ENCODE peak calls at places on chromosomes 13 and 19, in ten cellular contexts. One of them, this sample, is unnamed.

GRCh38 chr13:30711375-30711774 is 24.0 kb upstream of the ALOX5AP start:
- DNase-seq in mucosa of descending colon: no peak
- DNase-seq in tibial nerve: no peak
- DNase-seq in activated CD4-positive, alpha-beta T cell treated with anti-CD3 and anti-CD28 coated beads for 4 hours: no peak
- DNase-seq in NCI-H1092: no peak
- DNase-seq in NCI-H2107: no peak
- DNase-seq in SHP77: no peak
- DNase-seq in fibroblast of the conjunctiva: peak; percentile 16
- DNase-seq in cardiac fibroblast: peak; percentile 57
- DNase-seq in GF-D8: no peak
- DNase-seq in this sample: no peak

GRCh38 chr13:97307882-97308624 is 85.9 kb downstream of the MBNL2 start:
- DNase-seq in mucosa of descending colon: no peak
- DNase-seq in tibial nerve: no peak
- DNase-seq in activated CD4-positive, alpha-beta T cell treated with anti-CD3 and anti-CD28 coated beads for 4 hours: no peak
- DNase-seq in NCI-H1092: peak; percentile 4
- DNase-seq in NCI-H2107: no peak
- DNase-seq in SHP77: peak; percentile 74
- DNase-seq in fibroblast of the conjunctiva: no peak
- DNase-seq in cardiac fibroblast: peak; percentile 58
- DNase-seq in GF-D8: no peak
- DNase-seq in this sample: no peak

GRCh38 chr19:4871711-4872110 is 4.2 kb upstream of the PLIN3 start:
- DNase-seq in mucosa of descending colon: no peak
- DNase-seq in tibial nerve: no peak
- DNase-seq in activated CD4-positive, alpha-beta T cell treated with anti-CD3 and anti-CD28 coated beads for 4 hours: no peak
- DNase-seq in NCI-H1092: no peak
- DNase-seq in NCI-H2107: no peak
- DNase-seq in SHP77: no peak
- DNase-seq in fibroblast of the conjunctiva: no peak
- DNase-seq in cardiac fibroblast: no peak
- DNase-seq in GF-D8: no peak
- DNase-seq in this sample: no peak

GRCh38 chr19:33905473-33905936 is 108.8 kb downstream of the KCTD15 start:
- DNase-seq in mucosa of descending colon: no peak
- DNase-seq in tibial nerve: no peak
- DNase-seq in activated CD4-positive, alpha-beta T cell treated with anti-CD3 and anti-CD28 coated beads for 4 hours: no peak
- DNase-seq in NCI-H1092: no peak
- DNase-seq in NCI-H2107: no peak
- DNase-seq in SHP77: no peak
- DNase-seq in fibroblast of the conjunctiva: no peak
- DNase-seq in cardiac fibroblast: peak; percentile 19
- DNase-seq in GF-D8: no peak
- DNase-seq in this sample: no peak

GRCh38 chr13:31029129-31029528 is 96.7 kb downstream of the TEX26 start:
- DNase-seq in mucosa of descending colon: no peak
- DNase-seq in tibial nerve: no peak
- DNase-seq in activated CD4-positive, alpha-beta T cell treated with anti-CD3 and anti-CD28 coated beads for 4 hours: no peak
- DNase-seq in NCI-H1092: no peak
- DNase-seq in NCI-H2107: no peak
- DNase-seq in SHP77: peak; percentile 25
- DNase-seq in fibroblast of the conjunctiva: no peak
- DNase-seq in cardiac fibroblast: no peak
- DNase-seq in GF-D8: no peak
- DNase-seq in this sample: no peak

GRCh38 chr19:2333027-2333806 is 4.7 kb downstream of the SPPL2B start:
- DNase-seq in mucosa of descending colon: peak; percentile 86
- DNase-seq in tibial nerve: no peak
- DNase-seq in activated CD4-positive, alpha-beta T cell treated with anti-CD3 and anti-CD28 coated beads for 4 hours: no peak
- DNase-seq in NCI-H1092: peak; percentile 85
- DNase-seq in NCI-H2107: peak; percentile 82
- DNase-seq in SHP77: peak; percentile 82
- DNase-seq in fibroblast of the conjunctiva: no peak
- DNase-seq in cardiac fibroblast: no peak
- DNase-seq in GF-D8: peak; percentile 31
- DNase-seq in this sample: no peak

GRCh38 chr19:17843428-17843827 is 4.4 kb downstream of the JAK3 start:
- DNase-seq in mucosa of descending colon: no peak
- DNase-seq in tibial nerve: no peak
- DNase-seq in activated CD4-positive, alpha-beta T cell treated with anti-CD3 and anti-CD28 coated beads for 4 hours: no peak
- DNase-seq in NCI-H1092: no peak
- DNase-seq in NCI-H2107: no peak
- DNase-seq in SHP77: no peak
- DNase-seq in fibroblast of the conjunctiva: no peak
- DNase-seq in cardiac fibroblast: no peak
- DNase-seq in GF-D8: no peak
- DNase-seq in this sample: no peak

GRCh38 chr13:30145709-30146367 is 161.5 kb downstream of the KATNAL1 start:
- DNase-seq in mucosa of descending colon: no peak
- DNase-seq in tibial nerve: no peak
- DNase-seq in activated CD4-positive, alpha-beta T cell treated with anti-CD3 and anti-CD28 coated beads for 4 hours: no peak
- DNase-seq in NCI-H1092: no peak
- DNase-seq in NCI-H2107: no peak
- DNase-seq in SHP77: no peak
- DNase-seq in fibroblast of the conjunctiva: no peak
- DNase-seq in cardiac fibroblast: no peak
- DNase-seq in GF-D8: no peak
- DNase-seq in this sample: no peak

GRCh38 chr13:84607614-84608013 is 725.3 kb upstream of the SLITRK1 start:
- DNase-seq in mucosa of descending colon: no peak
- DNase-seq in tibial nerve: peak; percentile 5
- DNase-seq in activated CD4-positive, alpha-beta T cell treated with anti-CD3 and anti-CD28 coated beads for 4 hours: no peak
- DNase-seq in NCI-H1092: no peak
- DNase-seq in NCI-H2107: no peak
- DNase-seq in SHP77: no peak
- DNase-seq in fibroblast of the conjunctiva: peak; percentile 72
- DNase-seq in cardiac fibroblast: peak; percentile 53
- DNase-seq in GF-D8: no peak
- DNase-seq in this sample: peak; percentile 27

GRCh38 chr13:83216521-83217245 is 665.6 kb downstream of the SLITRK1 start:
- DNase-seq in mucosa of descending colon: no peak
- DNase-seq in tibial nerve: no peak
- DNase-seq in activated CD4-positive, alpha-beta T cell treated with anti-CD3 and anti-CD28 coated beads for 4 hours: no peak
- DNase-seq in NCI-H1092: no peak
- DNase-seq in NCI-H2107: no peak
- DNase-seq in SHP77: no peak
- DNase-seq in fibroblast of the conjunctiva: no peak
- DNase-seq in cardiac fibroblast: no peak
- DNase-seq in GF-D8: no peak
- DNase-seq in this sample: no peak

GRCh38 chr13:21075303-21076264 is 14.2 kb upstream of the LATS2 start:
- DNase-seq in mucosa of descending colon: peak; percentile 46
- DNase-seq in tibial nerve: peak; percentile 28
- DNase-seq in activated CD4-positive, alpha-beta T cell treated with anti-CD3 and anti-CD28 coated beads for 4 hours: no peak
- DNase-seq in NCI-H1092: no peak
- DNase-seq in NCI-H2107: no peak
- DNase-seq in SHP77: no peak
- DNase-seq in fibroblast of the conjunctiva: no peak
- DNase-seq in cardiac fibroblast: peak; percentile 41
- DNase-seq in GF-D8: peak; percentile 43
- DNase-seq in this sample: no peak